ENCODE peak calls at places on chromosome 18, in four cellular contexts. X is fibroblast of the aortic adventitia, M is B cell, I is pancreas. N is an unnamed sample.

GRCh38 chr18:79584491-79585394 is 94.9 kb upstream of the CTDP1 start:
- DNase-seq in X (no peak), M (no peak), I (peak), N (no peak)

GRCh38 chr18:2917255-2918047 is 70.6 kb downstream of the EMILIN2 start:
- DNase-seq in X (no peak), M (peak), I (no peak), N (no peak)

GRCh38 chr18:48923746-48924580 is 26.8 kb downstream of the SMAD7 start:
- DNase-seq in X (peak), M (no peak), I (no peak), N (no peak)

GRCh38 chr18:57469884-57470283 is 34.7 kb downstream of the ONECUT2 start:
- DNase-seq in X (no peak), M (no peak), I (no peak), N (no peak)

GRCh38 chr18:47777626-47778025 is 152.8 kb downstream of the SMAD2 start:
- DNase-seq in X (no peak), M (no peak), I (no peak), N (no peak)

GRCh38 chr18:48932822-48933510 is 17.8 kb downstream of the SMAD7 start:
- DNase-seq in X (peak), M (peak), I (no peak), N (no peak)

GRCh38 chr18:48161201-48161910 is 230.9 kb upstream of the SMAD2 start:
- DNase-seq in X (peak), M (no peak), I (no peak), N (peak)

GRCh38 chr18:79400591-79401381 is 5.1 kb downstream of the NFATC1 start:
- DNase-seq in X (no peak), M (no peak), I (peak), N (no peak)

GRCh38 chr18:63148449-63149199 is 170.9 kb downstream of the BCL2 start:
- DNase-seq in X (peak), M (peak), I (no peak), N (no peak)

GRCh38 chr18:33184918-33185317 is 255.6 kb downstream of the CCDC178 start:
- DNase-seq in X (no peak), M (no peak), I (no peak), N (no peak)
- TF ChIP-seq CTCF in X (no peak), M (no peak), I (no peak), N (no peak)

GRCh38 chr18:36899289-36899688 is 70.4 kb downstream of the KIAA1328 start:
- DNase-seq in X (peak), M (no peak), I (no peak), N (no peak)
- TF ChIP-seq CTCF in X (no peak), M (peak), I (no peak), N (peak)

DNA sequence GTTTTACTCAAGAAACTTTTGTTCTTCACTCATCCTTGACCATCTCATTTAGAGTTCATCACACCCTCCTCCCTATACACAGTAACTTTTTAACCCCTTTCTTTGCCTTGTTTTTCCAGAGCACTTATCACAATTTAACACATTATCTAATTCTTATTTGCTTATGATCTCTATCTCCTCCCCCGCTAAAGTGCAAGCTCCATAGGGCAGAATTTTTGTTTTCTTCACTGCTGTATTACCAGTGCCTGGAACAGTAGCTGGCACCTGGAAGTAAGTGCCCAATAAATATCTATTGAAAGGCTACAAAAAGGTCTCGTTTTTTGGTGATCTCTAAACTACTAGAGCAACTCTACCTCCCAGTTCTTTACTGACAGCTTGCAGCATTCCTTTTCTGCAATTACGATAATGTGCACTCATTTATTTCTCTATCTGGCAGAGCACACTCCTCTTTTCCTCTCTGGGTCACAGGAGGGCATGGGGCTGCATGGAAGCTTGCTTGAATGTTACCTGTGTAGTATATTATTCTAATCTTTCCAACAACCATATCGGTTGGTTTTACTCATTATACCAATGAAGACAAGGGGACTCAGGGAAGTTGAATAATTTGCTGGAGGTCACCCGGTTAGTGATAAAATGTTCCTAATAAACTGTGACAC is 57.4 kb upstream of the CHST9 start:
- DNase-seq in X (no peak), M (no peak), I (no peak), N (no peak)
- TF ChIP-seq CTCF in X (no peak), M (no peak), I (no peak), N (no peak)

GRCh38 chr18:41744664-41745063 is 210.4 kb upstream of the PIK3C3 start:
- DNase-seq in X (no peak), M (no peak), I (no peak), N (no peak)

GRCh38 chr18:41747723-41748242 is 207.3 kb upstream of the PIK3C3 start:
- DNase-seq in X (no peak), M (no peak), I (no peak), N (no peak)

GRCh38 chr18:41751161-41751560 is 203.9 kb upstream of the PIK3C3 start:
- DNase-seq in X (no peak), M (no peak), I (no peak), N (no peak)

GRCh38 chr18:41745166-41746049 is 209.6 kb upstream of the PIK3C3 start:
- DNase-seq in X (peak), M (no peak), I (no peak), N (peak)
- TF ChIP-seq CTCF in X (no peak), M (no peak), I (peak), N (peak)

DNA sequence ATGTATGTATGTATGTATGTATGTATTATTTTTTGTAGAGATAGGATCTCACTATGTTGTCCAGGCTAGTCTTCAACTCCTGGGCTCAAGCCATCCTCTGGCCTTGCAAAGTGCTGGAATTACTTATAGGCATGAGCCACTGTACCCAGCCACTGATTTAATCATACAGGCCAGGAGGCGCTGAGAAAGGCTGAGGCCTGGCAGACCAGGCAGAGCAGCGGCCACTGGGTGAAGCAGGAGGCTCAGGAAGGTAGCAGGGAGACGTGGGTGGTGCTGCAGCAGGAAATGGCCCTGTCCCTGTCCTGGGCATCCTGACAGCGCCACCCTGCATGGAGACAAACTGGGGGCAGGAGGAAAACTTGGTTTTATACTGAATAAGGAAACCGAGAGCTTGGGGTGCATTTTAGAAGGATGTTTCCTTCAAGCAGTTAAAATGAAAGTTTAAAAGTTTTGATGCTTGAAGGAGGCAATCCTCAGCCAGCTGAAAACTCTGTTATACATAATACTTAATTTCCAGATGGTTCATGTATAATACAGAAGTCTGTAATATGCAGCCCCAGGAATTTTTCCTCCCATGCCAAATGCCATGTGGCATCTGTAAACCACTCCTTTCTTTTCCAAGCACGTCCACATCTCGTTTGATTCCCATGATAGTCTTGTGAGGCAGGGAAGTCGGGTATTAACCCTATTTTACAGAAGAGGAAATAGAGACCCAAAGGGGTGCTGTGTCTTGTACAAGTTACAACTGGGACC is 182.4 kb downstream of the CELF4 start:
- DNase-seq in X (peak), M (no peak), I (no peak), N (no peak)
- TF ChIP-seq CTCF in X (no peak), M (no peak), I (no peak), N (no peak)

DNA sequence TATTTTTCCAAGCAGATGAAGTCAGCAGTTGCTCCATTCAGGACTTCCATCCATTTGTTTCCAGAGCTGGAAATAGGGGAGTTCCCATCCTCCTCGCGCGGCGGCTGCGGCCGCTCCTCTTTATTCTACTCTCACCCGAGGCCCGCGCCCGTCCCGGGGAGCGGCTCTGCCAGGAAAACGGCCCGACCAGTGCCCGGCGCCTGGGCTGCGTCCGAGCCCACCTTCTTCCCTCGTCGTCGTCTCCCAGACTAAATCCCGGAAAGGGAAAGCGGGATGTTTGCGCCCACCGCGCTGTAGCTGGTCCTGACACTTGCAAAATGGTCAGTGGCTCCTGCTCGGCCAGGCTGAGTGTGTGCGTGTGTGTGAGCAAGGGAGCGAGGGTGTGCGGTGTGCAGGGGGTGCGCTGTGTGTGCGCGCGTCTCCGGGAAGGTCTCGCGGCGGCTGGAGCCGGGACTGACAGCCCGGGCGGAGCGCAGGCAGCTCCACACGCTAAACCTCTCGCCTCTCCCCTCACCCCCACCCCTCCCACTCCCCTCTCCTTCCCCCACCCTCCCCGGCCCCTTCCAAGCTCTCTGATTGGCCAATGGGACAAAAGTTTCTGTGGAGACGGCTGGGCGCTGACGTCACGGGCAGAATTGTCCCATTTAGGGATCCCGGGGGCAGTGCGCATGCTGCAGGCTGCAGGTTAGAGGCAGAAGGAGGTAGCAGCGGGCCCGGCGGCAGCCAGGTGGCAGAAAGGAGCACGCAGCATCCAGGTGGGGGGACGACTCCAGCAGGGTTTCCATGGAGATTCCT is at the start of gene NOL4:
- DNase-seq in X (peak), M (no peak), I (peak), N (no peak)
- TF ChIP-seq CTCF in X (no peak), M (no peak), I (peak), N (peak)

N was measured in D721Med.